ENCODE peak calls at places on chromosome 11, in five cellular contexts. K is Caco-2, Z is adrenal gland, S is IMR-90, C is nephron progenitor cell. V is an unnamed sample.

GRCh38 chr11:13229675-13230359 is 47.8 kb upstream of the BMAL1 start:
- DNase-seq in K (no peak), Z (no peak), S (no peak), C (no peak), V (no peak)

GRCh38 chr11:116243975-116244374 is 528.8 kb downstream of the BUD13 start:
- DNase-seq in K (no peak), Z (no peak), S (no peak), C (no peak), V (no peak)

GRCh38 chr11:60992842-60993409 is 21.4 kb downstream of the CD6 start:
- DNase-seq in K (no peak), Z (no peak), S (no peak), C (no peak), V (no peak)

GRCh38 chr11:74532496-74533246 is 39.1 kb upstream of the LIPT2 start:
- DNase-seq in K (peak), Z (no peak), S (no peak), C (no peak), V (no peak)

GRCh38 chr11:35515224-35515623 is 10.2 kb downstream of the PAMR1 start:
- DNase-seq in K (no peak), Z (no peak), S (peak), C (no peak), V (no peak)

GRCh38 chr11:68448604-68449011 is 11.9 kb upstream of the PPP6R3 start:
- DNase-seq in K (no peak), Z (no peak), S (no peak), C (no peak), V (no peak)

GRCh38 chr11:15737326-15737725 is 619.0 kb downstream of the SOX6 start:
- DNase-seq in K (no peak), Z (no peak), S (peak), C (no peak), V (no peak)

GRCh38 chr11:102287963-102288744 is 29.1 kb upstream of the BIRC3 start:
- DNase-seq in K (peak), Z (peak), S (peak), C (peak), V (peak)

GRCh38 chr11:68749501-68750196 is 1.7 kb downstream of the TESMIN start:
- DNase-seq in K (no peak), Z (no peak), S (peak), C (no peak), V (no peak)

GRCh38 chr11:119056397-119056999 is 507 bp downstream of the HYOU1 start:
- DNase-seq in K (peak), Z (no peak), S (peak), C (no peak), V (peak)

GRCh38 chr11:6251120-6251733 is 8.4 kb upstream of the CCKBR start:
- DNase-seq in K (peak), Z (peak), S (peak), C (peak), V (peak)

GRCh38 chr11:30990625-30991348 is 378.8 kb downstream of the DCDC1 start:
- DNase-seq in K (no peak), Z (no peak), S (no peak), C (no peak), V (no peak)

GRCh38 chr11:45444796-45445195 is 158.7 kb upstream of the SYT13 start:
- DNase-seq in K (no peak), Z (no peak), S (no peak), C (no peak), V (no peak)

GRCh38 chr11:66363805-66364535 is 7.6 kb downstream of the SLC29A2 start:
- DNase-seq in K (peak), Z (no peak), S (no peak), C (peak), V (peak)

GRCh38 chr11:66183581-66184048 is 84.8 kb upstream of the RAB1B start:
- DNase-seq in K (peak), Z (no peak), S (no peak), C (no peak), V (no peak)

GRCh38 chr11:46064221-46064620 is 57.0 kb downstream of the PHF21A start:
- DNase-seq in K (no peak), Z (no peak), S (peak), C (no peak), V (no peak)

GRCh38 chr11:1970956-1971355 is 23.8 kb downstream of the MRPL23 start:
- DNase-seq in K (no peak), Z (no peak), S (no peak), C (no peak), V (no peak)

GRCh38 chr11:914204-914603 is 3.6 kb upstream of the CHID1 start:
- DNase-seq in K (no peak), Z (no peak), S (no peak), C (no peak), V (no peak)

GRCh38 chr11:46711288-46711687 is 7.7 kb upstream of the F2 start:
- DNase-seq in K (no peak), Z (no peak), S (peak), C (no peak), V (no peak)

GRCh38 chr11:120696597-120696996 is 185.0 kb downstream of the GRIK4 start:
- DNase-seq in K (no peak), Z (no peak), S (no peak), C (no peak), V (no peak)
- TF ChIP-seq CTCF in K (no peak), Z (no peak), S (no peak), C (peak), V (peak)

GRCh38 chr11:27459191-27459590 is 13.4 kb downstream of the LGR4 start:
- DNase-seq in K (no peak), Z (no peak), S (no peak), C (peak), V (no peak)
- TF ChIP-seq CTCF in K (no peak), Z (no peak), S (no peak), C (no peak), V (no peak)

DNA sequence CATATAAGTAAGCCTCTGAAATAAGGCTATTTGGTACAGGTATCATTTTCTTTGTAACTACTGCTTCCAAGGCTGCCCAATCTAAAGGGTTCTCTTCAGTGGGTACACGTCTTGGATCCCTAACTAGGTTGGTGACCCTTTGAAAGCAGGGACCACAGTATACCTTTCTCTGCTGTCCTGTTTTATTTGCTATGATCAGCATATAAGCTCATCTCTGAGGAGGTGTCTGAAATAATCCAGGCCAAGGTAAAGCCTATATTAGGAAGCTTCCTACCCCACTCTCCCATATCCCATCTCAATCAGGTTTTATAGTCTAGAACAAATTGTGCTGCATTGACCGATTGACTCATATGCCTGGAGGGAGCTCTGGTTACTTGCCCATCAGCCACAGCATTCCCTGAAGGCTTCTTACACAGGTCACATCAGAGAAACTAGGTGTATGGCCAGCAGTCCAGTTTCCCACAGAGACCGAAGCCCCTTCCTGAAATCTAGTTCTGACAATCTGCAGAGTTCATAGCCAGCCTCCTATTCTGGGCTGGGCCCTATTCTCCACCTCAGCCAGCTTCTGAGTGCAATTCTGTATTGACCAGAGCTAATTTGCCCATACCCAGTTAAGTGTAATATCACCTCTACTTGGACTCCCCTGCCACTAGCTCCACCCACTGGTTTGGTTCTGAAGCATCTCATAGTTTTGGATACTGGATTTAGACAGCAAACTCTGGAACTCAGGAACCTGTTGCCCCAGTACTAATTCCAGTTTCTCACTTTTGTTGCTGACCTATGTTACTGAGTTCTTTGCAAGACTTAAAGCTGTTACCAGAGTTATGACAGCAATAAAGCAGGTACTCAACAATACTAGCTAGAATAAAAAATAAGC is 62.1 kb upstream of the ARHGAP20 start:
- DNase-seq in K (no peak), Z (no peak), S (peak), C (no peak), V (no peak)
- TF ChIP-seq CTCF in K (no peak), Z (no peak), S (no peak), C (no peak), V (no peak)

GRCh38 chr11:108788565-108789199 is 123.8 kb downstream of the DDX10 start:
- DNase-seq in K (peak), Z (peak), S (peak), C (no peak), V (peak)
- TF ChIP-seq CTCF in K (peak), Z (peak), S (peak), C (peak), V (peak)

GRCh38 chr11:90341986-90342385 is 119.1 kb upstream of the CHORDC1 start:
- DNase-seq in K (no peak), Z (no peak), S (no peak), C (no peak), V (no peak)
- TF ChIP-seq CTCF in K (no peak), Z (no peak), S (no peak), C (no peak), V (no peak)

DNA sequence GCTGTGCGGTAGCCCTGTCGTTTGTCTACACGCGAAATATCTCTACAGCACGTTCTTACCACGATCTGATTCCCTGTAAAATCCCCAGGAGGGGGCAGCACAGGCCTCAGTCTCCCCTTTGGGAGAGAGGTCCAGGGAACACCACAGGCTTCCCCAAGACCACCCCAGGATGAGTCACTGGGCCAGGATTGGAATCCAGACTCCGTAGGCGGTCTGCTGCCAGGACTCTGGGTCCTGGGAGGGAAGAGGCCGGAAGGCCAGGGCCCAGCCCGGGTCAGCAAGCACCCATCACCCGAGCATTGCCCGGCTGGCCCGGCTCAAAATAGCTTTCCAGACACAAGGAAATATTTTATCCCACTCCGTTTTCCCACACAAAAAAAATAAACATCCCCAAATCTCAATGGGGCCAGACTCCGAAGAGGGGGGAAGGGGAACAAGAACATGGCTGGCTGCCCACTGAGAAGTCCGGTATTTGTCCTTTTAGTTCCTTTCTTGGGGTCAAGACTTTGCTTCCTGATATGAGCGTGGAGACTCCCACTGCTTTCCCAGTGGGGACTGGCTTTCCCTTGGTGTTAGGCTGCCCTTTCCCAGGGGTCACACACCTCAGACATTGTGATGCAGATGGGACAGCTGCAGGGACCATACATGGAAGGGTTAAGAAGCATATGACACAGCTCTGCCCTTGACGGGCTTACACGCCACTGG is 91.3 kb downstream of the LRRC32 start:
- DNase-seq in K (no peak), Z (peak), S (no peak), C (no peak), V (no peak)
- TF ChIP-seq CTCF in K (no peak), Z (peak), S (peak), C (no peak), V (no peak)

V was measured in GM20000.